ENCODE peak calls at places on chromosome 17, in ten cellular contexts. F, P, J, Q, B, N, M, S, R and L are unnamed samples.

GRCh38 chr17:45950888-45951287 is 48.2 kb upstream of the STH start:
- DNase-seq in Q (no peak), S (no peak), P (no peak), B (no peak), M (peak), J (no peak), N (no peak), F (no peak), R (no peak), L (no peak)

GRCh38 chr17:29238133-29238850 is 8.4 kb upstream of the CRYBA1 start:
- DNase-seq in P (no peak), R (peak), J (no peak), Q (no peak), M (no peak), F (no peak), S (no peak), B (peak), N (no peak), L (peak)

GRCh38 chr17:30275911-30276310 is 15.8 kb downstream of the BLMH start:
- DNase-seq in N (no peak), R (no peak), P (no peak), B (no peak), F (no peak), S (no peak), Q (no peak), M (no peak), J (no peak), L (no peak)

GRCh38 chr17:61338874-61339478 is 60.7 kb upstream of the TBX2 start:
- DNase-seq in Q (no peak), S (no peak), N (no peak), J (no peak), M (no peak), F (no peak), B (no peak), R (no peak), P (no peak), L (no peak)

GRCh38 chr17:56678249-56679144 is 85.0 kb downstream of the NOG start:
- DNase-seq in P (no peak), B (peak), N (no peak), R (no peak), Q (no peak), S (peak), M (no peak), F (no peak), J (no peak), L (no peak)

GRCh38 chr17:7394452-7395191 is at the start of gene PLSCR3:
- DNase-seq in Q (peak), S (peak), N (peak), R (peak), M (peak), J (peak), P (peak), B (peak), F (peak), L (peak)

GRCh38 chr17:8468109-8468508 is 32.4 kb downstream of the NDEL1 start:
- DNase-seq in B (no peak), J (no peak), Q (no peak), R (no peak), P (no peak), M (no peak), S (no peak), F (no peak), N (peak), L (no peak)

GRCh38 chr17:9809409-9809808 is 12.5 kb downstream of the GSG1L2 start:
- DNase-seq in P (no peak), R (no peak), Q (no peak), N (no peak), B (no peak), M (no peak), S (no peak), J (no peak), F (no peak), L (no peak)

GRCh38 chr17:45021607-45022287 is 29.7 kb downstream of the DCAKD start:
- DNase-seq in B (peak), M (peak), N (peak), S (peak), J (peak), Q (peak), R (peak), F (peak), P (no peak), L (peak)

GRCh38 chr17:12765544-12765943 is 23.8 kb upstream of the ARHGAP44 start:
- DNase-seq in N (no peak), R (peak), J (peak), P (peak), Q (peak), F (no peak), M (no peak), S (no peak), B (peak), L (peak)

GRCh38 chr17:73998246-73999220 is 204.9 kb upstream of the RPL38 start:
- DNase-seq in F (peak), N (peak), M (no peak), P (no peak), J (peak), B (no peak), S (peak), Q (peak), R (no peak), L (peak)

GRCh38 chr17:47704116-47704515 is 10.2 kb downstream of the TBKBP1 start:
- DNase-seq in B (no peak), N (peak), R (no peak), Q (no peak), J (no peak), P (no peak), S (no peak), M (no peak), F (no peak), L (no peak)